ENCODE peak calls at places on chromosomes 2 and 18, in four cellular contexts. Y, B, E and C are unnamed samples.
A peak's percentile ranks its signal among the peaks of the same experiment; 100 is the strongest.

GRCh38 chr2:218880749-218881594 is at the start of gene WNT10A:
- DNase-seq in E (no peak), Y (no peak), B (no peak), C (no peak)

GRCh38 chr2:240685771-240686371 is 3.2 kb upstream of the AQP12B start:
- DNase-seq in B (no peak), Y (peak; percentile 24), E (no peak), C (no peak)

GRCh38 chr2:73368781-73369180 is 16.9 kb upstream of the ALMS1 start:
- DNase-seq in B (no peak), E (no peak), Y (peak; percentile 50), C (no peak)

GRCh38 chr2:23565374-23565773 is 180.4 kb downstream of the KLHL29 start:
- DNase-seq in B (no peak), E (no peak), Y (no peak), C (no peak)

GRCh38 chr2:70557171-70557838 is 3.7 kb upstream of the TGFA start:
- DNase-seq in B (no peak), Y (no peak), E (no peak), C (no peak)

GRCh38 chr2:103809946-103810345 is 1044.0 kb upstream of the POU3F3 start:
- DNase-seq in B (no peak), Y (no peak), E (no peak), C (no peak)

GRCh38 chr2:190121971-190122370 is 59.4 kb upstream of the MSTN start:
- DNase-seq in B (peak; percentile 22), E (peak; percentile 9), Y (peak; percentile 15), C (peak; percentile 41)

GRCh38 chr2:181404472-181404871 is 52.7 kb upstream of the ITGA4 start:
- DNase-seq in E (no peak), B (no peak), Y (no peak), C (no peak)

GRCh38 chr18:7174359-7175107 is 56.4 kb upstream of the LRRC30 start:
- DNase-seq in B (no peak), E (no peak), Y (no peak), C (no peak)

GRCh38 chr2:64626963-64627760 is 26.6 kb downstream of the SERTAD2 start:
- DNase-seq in B (no peak), E (no peak), Y (no peak), C (no peak)

GRCh38 chr2:191202209-191202721 is 42.9 kb upstream of the MYO1B start:
- DNase-seq in E (no peak), Y (no peak), B (no peak), C (peak; percentile 89)

GRCh38 chr2:1826188-1826905 is 82.0 kb upstream of the PXDN start:
- DNase-seq in E (no peak), Y (no peak), B (no peak), C (no peak)

GRCh38 chr18:59778434-59778833 is 81.2 kb upstream of the CCBE1 start:
- DNase-seq in B (no peak), Y (no peak), E (no peak), C (no peak)

GRCh38 chr2:59912076-59912475 is 641.4 kb downstream of the BCL11A start:
- DNase-seq in E (no peak), Y (no peak), B (no peak), C (no peak)

GRCh38 chr2:164860694-164861042 is 19.0 kb upstream of the COBLL1 start:
- DNase-seq in B (no peak), Y (no peak), E (no peak), C (no peak)

GRCh38 chr2:25323042-25323514 is 18.6 kb downstream of the DNMT3A start:
- DNase-seq in E (no peak), Y (peak; percentile 83), B (no peak), C (peak; percentile 45)

GRCh38 chr2:224938670-224939309 is 103.5 kb downstream of the DOCK10 start:
- DNase-seq in E (no peak), Y (no peak), B (no peak), C (peak; percentile 88)

GRCh38 chr2:63851912-63852311 is 10.2 kb downstream of the UGP2 start:
- DNase-seq in B (no peak), E (no peak), Y (no peak), C (no peak)

GRCh38 chr18:11529081-11529480 is 80.3 kb upstream of the SLC35G4 start:
- DNase-seq in B (no peak), Y (no peak), E (no peak), C (peak; percentile 50)

GRCh38 chr18:11532758-11533512 is 76.5 kb upstream of the SLC35G4 start:
- DNase-seq in E (no peak), B (no peak), Y (no peak), C (no peak)

GRCh38 chr18:11533942-11534496 is 75.4 kb upstream of the SLC35G4 start:
- DNase-seq in B (no peak), E (no peak), Y (no peak), C (no peak)

DNA sequence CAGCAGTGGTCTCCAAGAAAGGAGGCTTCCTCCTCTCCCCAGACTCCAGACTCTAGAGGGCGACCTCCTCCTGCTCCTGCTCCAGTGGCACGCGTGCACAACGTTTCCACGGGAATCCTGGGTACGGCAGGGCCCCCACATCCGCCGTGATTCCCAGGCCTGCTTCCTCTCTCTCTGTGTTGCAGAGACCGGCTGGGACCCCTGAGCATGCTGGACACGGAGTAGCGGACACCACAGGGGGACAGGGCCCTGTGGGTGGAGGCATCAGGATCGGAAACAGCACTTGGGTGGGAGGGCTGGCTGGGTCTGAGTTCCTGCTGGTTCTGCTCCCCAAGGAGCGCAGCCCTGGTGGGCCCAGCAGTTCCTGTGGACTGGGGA is 75.9 kb upstream of the SLC35G4 start:
- DNase-seq in E (no peak), Y (no peak), B (no peak), C (no peak)
- TF ChIP-seq RCOR1 in E (no peak), Y (no peak), B (no peak), C (no peak)

DNA sequence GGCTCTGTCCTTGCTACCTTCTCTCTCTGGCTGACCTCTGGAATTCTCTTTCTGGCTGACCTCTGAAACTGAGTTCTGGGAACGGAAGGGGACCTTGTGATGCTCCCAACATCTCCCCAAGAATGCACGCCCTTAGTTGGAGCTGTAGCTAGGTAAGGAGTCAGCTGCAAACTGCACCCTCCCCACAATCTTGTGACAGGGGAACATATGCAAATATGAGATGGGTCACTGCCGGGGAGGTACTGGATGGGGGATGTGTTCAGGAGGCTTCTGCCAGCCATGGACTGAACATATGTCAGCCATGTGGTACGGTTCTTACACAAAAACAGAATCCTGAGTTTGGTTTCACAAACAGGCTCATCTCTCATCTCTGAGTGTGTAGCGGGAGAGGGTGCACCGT is 34.2 kb downstream of the BCL2 start:
- DNase-seq in B (no peak), E (peak; percentile 66), Y (no peak), C (no peak)
- TF ChIP-seq POLR2A in B (no peak), E (peak; percentile 65), Y (no peak), C (no peak)

GRCh38 chr2:172655838-172656573 is 79.6 kb upstream of the RAPGEF4 start:
- DNase-seq in Y (no peak), B (no peak), E (no peak), C (peak; percentile 64)
- TF ChIP-seq RCOR1 in Y (no peak), B (no peak), E (no peak), C (no peak)

GRCh38 chr2:74458957-74459290 is 686 bp downstream of the WBP1 start:
- DNase-seq in E (no peak), Y (no peak), B (no peak), C (no peak)

GRCh38 chr2:74457129-74457548 is 1.1 kb upstream of the WBP1 start:
- DNase-seq in E (no peak), B (no peak), Y (no peak), C (peak; percentile 31)

GRCh38 chr2:74457549-74458131 is 598 bp upstream of the WBP1 start:
- DNase-seq in E (no peak), Y (no peak), B (peak; percentile 53), C (no peak)

GRCh38 chr2:74459377-74460118 is 1.3 kb downstream of the WBP1 start:
- DNase-seq in B (no peak), Y (no peak), E (no peak), C (no peak)

DNA sequence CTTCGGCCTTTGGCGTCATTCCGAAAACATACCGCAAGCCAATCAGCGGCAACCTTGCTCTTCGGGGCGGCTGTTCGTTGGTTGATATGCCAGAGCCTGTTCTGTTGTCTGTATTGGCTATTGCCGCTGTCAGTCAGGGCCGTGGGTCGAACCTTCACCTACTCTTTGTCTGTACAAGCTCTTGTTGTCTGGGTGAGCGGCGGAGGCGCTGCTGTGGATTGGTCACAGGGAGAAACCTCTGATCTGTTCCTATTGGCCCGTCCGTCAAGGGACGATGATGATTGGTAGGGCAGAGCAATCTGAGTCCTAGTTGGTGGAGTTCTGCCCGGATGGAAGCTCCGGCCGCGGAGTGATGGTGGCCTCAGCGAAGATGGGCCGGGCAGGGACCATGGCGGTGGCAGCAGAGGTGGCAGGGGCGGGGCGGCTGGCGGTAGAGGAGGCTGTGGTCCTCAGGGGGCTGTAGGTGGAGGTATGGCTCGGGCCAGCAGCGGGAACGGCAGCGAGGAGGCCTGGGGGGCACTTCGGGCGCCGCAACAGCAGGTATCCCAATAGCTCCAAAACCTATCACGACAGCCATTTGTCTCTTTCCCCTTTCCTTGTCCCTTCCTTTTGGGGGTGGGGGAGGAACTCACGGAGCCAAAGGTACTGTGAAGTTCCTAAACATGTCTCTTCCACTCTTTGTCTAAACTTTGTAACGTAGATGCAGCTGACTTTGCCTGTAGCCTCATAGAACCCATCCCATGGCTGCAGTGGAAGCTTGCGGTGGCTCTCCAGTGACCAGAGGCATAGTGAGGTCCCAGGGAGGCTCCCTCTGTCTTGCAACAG is at the start of gene WBP1:
- DNase-seq in E (peak; percentile 100), B (peak; percentile 99), Y (peak; percentile 96), C (peak; percentile 100)
- TF ChIP-seq POLR2A in E (peak; percentile 68), B (peak; percentile 49), Y (peak; percentile 66), C (no peak)

DNA sequence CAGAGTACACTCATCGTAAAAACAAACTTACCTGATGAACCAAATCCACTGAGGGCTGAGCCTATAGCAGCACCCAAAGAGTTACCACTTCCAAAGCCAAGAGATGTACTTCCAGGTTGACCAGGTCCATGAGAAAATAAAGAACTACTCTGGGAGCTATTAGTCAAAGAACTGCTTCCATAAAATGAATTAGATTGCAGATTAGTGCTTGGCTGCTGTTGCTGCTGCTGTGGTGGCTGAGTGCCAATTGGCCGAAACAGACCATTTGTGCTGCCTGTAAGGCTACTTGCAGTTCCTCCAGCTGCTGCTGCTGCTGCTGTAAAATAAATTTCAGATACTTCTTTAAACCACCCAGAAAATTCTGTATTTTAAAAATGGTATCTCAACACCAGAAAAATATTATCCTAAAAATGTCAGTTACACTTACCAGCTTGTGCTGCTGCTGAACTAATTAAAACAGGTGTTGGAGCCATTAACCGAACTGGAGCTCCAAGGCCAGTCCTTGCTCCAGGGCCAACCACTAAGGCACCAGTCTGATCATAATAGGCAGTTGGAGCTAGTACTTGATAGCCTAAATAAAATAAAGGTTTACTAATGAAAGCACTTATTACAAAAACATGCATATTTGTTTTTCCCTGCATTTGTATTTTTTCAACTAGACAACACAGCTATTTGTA is 58.1 kb upstream of the SDC1 start:
- DNase-seq in B (no peak), E (no peak), Y (no peak), C (peak; percentile 33)
- TF ChIP-seq RCOR1 in B (no peak), E (no peak), Y (no peak), C (no peak)

GRCh38 chr2:45611020-45611737 is at the start of gene SRBD1:
- DNase-seq in Y (peak; percentile 90), E (peak; percentile 73), B (peak; percentile 87), C (peak; percentile 90)
- TF ChIP-seq POLR2A in Y (peak; percentile 94), E (peak; percentile 86), B (peak; percentile 81), C (peak; percentile 66)

GRCh38 chr2:179106342-179107178 is 56.6 kb upstream of the CCDC141 start:
- DNase-seq in E (peak; percentile 56), Y (no peak), B (peak; percentile 5), C (peak; percentile 94)
- TF ChIP-seq RCOR1 in E (no peak), Y (no peak), B (no peak), C (no peak)